ENCODE peak calls at places on chromosomes 4 and X, in four cellular contexts. X, U, E and G are unnamed samples.

GRCh38 chrX:121763671-121764070 is 716.3 kb downstream of the GLUD2 start:
- DNase-seq in U (no peak), X (no peak), E (no peak), G (no peak)

GRCh38 chr4:77697860-77698599 is 92.4 kb downstream of the CXCL13 start:
- DNase-seq in E (no peak), X (peak), U (no peak), G (no peak)

GRCh38 chr4:152460488-152460887 is 75.4 kb downstream of the FBXW7 start:
- DNase-seq in E (no peak), U (no peak), X (peak), G (no peak)

GRCh38 chrX:107678957-107679740 is 50.8 kb downstream of the PRPS1 start:
- DNase-seq in E (peak), X (peak), U (peak), G (peak)

GRCh38 chr4:143391895-143392294 is 55.2 kb downstream of the GAB1 start:
- DNase-seq in U (no peak), E (no peak), X (peak), G (no peak)

GRCh38 chrX:8679572-8679971 is 52.4 kb downstream of the ANOS1 start:
- DNase-seq in X (no peak), E (no peak), U (no peak), G (no peak)

GRCh38 chr4:133483600-133484246 is 334.6 kb downstream of the PCDH10 start:
- DNase-seq in U (no peak), X (peak), E (no peak), G (no peak)

GRCh38 chrX:102832661-102833060 is 104.4 kb upstream of the RAB40AL start:
- DNase-seq in E (no peak), U (no peak), X (peak), G (peak)

GRCh38 chrX:50643525-50644137 is 170.4 kb downstream of the SHROOM4 start:
- DNase-seq in E (no peak), U (peak), X (no peak), G (no peak)

GRCh38 chr4:77036206-77036605 is 39.6 kb downstream of the CCNI start:
- DNase-seq in U (no peak), E (no peak), X (peak), G (no peak)

GRCh38 chr4:188130355-188130754 is 8.9 kb upstream of the TRIML1 start:
- DNase-seq in U (no peak), X (no peak), E (no peak), G (no peak)

GRCh38 chr4:188132232-188132631 is 7.0 kb upstream of the TRIML1 start:
- DNase-seq in E (no peak), X (no peak), U (no peak), G (no peak)

GRCh38 chr4:188121530-188121929 is 12.1 kb upstream of the TRIML2 start:
- DNase-seq in X (no peak), E (no peak), U (no peak), G (no peak)

GRCh38 chr4:188127157-188127874 is 11.9 kb upstream of the TRIML1 start:
- DNase-seq in X (peak), U (no peak), E (no peak), G (peak)
- TF ChIP-seq POLR2A in X (no peak), U (no peak), E (no peak), G (no peak)

DNA sequence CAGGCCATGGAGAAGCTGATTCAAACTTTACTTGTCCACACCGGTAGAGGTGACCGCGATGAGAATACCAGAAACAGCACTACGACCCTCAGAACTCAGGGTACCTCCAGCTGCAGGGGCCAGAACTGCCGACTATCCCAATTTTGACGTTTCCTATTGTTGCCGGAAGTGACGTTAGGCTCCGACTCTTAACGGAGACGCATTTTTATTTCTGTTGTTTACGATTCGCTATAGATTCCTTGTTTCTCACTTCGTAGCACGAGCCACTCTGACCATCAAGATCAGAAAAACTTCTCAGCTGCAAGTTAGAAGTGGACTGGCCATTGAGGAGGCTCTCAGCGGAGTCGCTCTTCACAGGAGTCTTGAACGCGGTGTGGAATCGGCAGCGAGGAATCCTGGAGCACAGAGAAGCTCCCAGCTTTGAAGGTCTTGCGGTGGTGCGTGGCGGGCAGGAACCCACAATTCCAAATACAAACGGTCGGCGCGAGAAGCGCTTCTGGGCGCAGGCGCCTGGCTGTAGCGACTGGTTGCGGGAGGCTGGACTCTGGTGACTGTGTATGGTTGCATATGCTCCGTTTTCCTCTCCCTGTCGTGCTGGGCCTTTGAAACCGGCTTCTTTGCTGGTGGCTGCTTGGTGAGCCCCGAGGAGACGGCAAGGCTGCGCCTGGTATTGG is at the start of the genes CEP44 and FBXO8:
- DNase-seq in U (peak), E (peak), X (peak), G (peak)
- TF ChIP-seq POLR2A in U (peak), E (no peak), X (peak), G (peak)

DNA sequence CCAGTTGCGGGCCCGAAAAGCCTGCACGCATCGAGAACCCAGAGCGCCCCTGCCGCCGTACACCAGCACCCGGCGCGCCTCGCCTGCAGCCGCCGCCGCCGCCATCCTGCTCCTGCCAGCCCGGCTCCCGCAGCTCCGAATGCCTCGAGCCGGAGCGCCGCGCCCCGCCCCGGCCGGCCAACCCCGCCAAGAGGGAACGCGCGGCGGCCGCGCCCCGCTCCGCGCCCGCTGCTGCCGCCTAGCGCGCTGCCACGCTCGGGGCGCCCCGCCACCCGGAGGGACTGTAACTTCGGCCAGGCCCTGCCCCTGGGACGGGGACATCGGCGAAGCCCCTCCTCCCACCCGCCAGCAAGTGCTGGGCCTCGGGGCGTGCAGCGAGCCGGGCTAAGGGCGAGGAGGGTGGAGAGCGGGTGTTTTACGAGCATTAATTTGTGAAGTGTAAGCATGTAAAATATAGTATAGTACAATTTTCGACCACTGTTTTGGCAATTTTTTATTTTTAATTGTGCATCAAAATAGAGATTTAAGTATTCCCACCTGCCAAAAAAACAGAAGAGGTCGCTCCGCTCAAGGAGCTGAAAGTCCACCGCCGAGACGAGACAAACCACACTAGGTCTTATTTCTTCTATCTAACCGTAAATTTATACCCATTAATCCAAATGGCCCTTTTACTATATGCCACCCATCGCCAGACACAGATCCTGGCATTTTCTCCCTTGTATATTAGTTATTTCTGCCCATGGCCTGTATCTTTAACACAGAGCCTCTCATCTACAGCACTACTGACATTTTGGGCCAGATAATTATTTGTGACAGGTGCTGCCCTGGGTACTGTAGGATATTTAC is at the start of gene QDPR:
- DNase-seq in U (peak), E (peak), X (peak), G (peak)
- TF ChIP-seq POLR2A in U (no peak), E (peak), X (no peak), G (peak)

GRCh38 chr4:163988921-163989320 is 494.4 kb downstream of the TMA16 start:
- DNase-seq in U (no peak), X (no peak), E (no peak), G (no peak)
- TF ChIP-seq POLR2A in U (no peak), X (no peak), E (no peak), G (no peak)

GRCh38 chrX:150870487-150871340 is 27.8 kb downstream of the CD99L2 start:
- DNase-seq in U (no peak), E (no peak), X (peak), G (no peak)
- TF ChIP-seq POLR2A in U (no peak), E (no peak), X (no peak), G (no peak)

DNA sequence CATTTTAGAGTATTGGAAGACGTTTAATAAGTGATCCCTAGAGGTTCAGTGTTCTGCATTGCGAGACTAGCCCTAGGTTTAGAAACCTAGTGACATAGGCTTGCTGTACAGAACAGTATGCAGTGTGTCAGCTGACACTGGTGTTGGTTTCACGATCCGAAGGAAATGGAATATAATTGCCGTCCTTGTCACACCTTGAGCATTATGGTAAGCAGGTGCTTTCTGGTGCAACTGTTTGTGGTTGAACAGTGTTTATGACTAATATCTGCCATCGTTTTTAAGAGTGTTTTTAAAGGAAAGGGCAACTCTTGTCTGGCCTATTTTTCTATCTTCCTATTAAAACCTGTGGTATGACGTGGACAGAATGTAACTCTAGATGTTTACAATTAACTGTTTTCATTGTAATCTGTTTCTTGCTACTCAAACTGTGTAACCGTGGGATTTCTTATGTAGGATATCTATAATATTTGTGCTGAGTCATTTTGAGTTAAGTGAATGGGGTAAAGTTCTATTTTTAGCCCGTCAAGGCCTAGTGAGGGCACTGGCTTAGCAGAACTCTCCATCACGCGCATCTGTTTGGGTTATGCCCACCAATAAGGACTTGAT is 53.8 kb upstream of the TBC1D14 start:
- DNase-seq in X (peak), U (no peak), E (no peak), G (no peak)
- TF ChIP-seq POLR2A in X (no peak), U (no peak), E (no peak), G (no peak)

GRCh38 chr4:4289930-4290850 is at the start of the genes LYAR and ZBTB49:
- DNase-seq in E (peak), X (peak), U (peak), G (peak)
- TF ChIP-seq POLR2A in E (peak), X (no peak), U (peak), G (peak)